ENCODE peak calls at places on chromosomes 13 and 19, in eight cellular contexts. W, N, S, F, C, Z, U and T are unnamed samples.

GRCh38 chr13:34358811-34359513 is 541.0 kb downstream of the RFC3 start:
- DNase-seq in W (no peak), N (no peak), S (no peak), F (no peak), C (peak; percentile 86), Z (no peak), U (peak; percentile 83), T (no peak)

GRCh38 chr13:110426745-110427144 is 119.7 kb downstream of the COL4A2 start:
- DNase-seq in W (no peak), N (no peak), S (no peak), F (no peak), C (no peak), Z (no peak), U (no peak), T (no peak)

GRCh38 chr13:50574731-50575130 is 268.8 kb downstream of the DLEU7 start:
- DNase-seq in W (no peak), N (no peak), S (no peak), F (no peak), C (peak; percentile 75), Z (no peak), U (no peak), T (no peak)

GRCh38 chr13:77509221-77509620 is 26.3 kb upstream of the SCEL start:
- DNase-seq in W (no peak), N (no peak), S (no peak), F (no peak), C (peak; percentile 43), Z (no peak), U (peak; percentile 58), T (no peak)

GRCh38 chr13:113393572-113394503 is 29.9 kb upstream of the GRTP1 start:
- DNase-seq in W (peak; percentile 94), N (peak; percentile 79), S (peak; percentile 92), F (peak; percentile 84), C (peak; percentile 93), Z (no peak), U (peak; percentile 77), T (peak; percentile 94)

GRCh38 chr13:113113846-113114271 is 8.3 kb downstream of the F7 start:
- DNase-seq in W (no peak), N (no peak), S (no peak), F (no peak), C (no peak), Z (no peak), U (no peak), T (no peak)

GRCh38 chr13:73957889-73958288 is 176.3 kb downstream of the KLF12 start:
- DNase-seq in W (no peak), N (no peak), S (no peak), F (no peak), C (no peak), Z (no peak), U (no peak), T (no peak)

GRCh38 chr13:76715621-76716020 is 170.6 kb downstream of the KCTD12 start:
- DNase-seq in W (peak; percentile 44), N (no peak), S (no peak), F (no peak), C (peak; percentile 40), Z (no peak), U (no peak), T (peak; percentile 24)

GRCh38 chr19:4633140-4633967 is 6.0 kb upstream of the TNFAIP8L1 start:
- DNase-seq in W (peak; percentile 70), N (peak; percentile 60), S (peak; percentile 68), F (peak; percentile 57), C (peak; percentile 68), Z (peak; percentile 73), U (peak; percentile 81), T (peak; percentile 79)

GRCh38 chr13:45021250-45021649 is 31.9 kb downstream of the GPALPP1 start:
- DNase-seq in W (no peak), N (no peak), S (no peak), F (no peak), C (no peak), Z (no peak), U (no peak), T (no peak)

DNA sequence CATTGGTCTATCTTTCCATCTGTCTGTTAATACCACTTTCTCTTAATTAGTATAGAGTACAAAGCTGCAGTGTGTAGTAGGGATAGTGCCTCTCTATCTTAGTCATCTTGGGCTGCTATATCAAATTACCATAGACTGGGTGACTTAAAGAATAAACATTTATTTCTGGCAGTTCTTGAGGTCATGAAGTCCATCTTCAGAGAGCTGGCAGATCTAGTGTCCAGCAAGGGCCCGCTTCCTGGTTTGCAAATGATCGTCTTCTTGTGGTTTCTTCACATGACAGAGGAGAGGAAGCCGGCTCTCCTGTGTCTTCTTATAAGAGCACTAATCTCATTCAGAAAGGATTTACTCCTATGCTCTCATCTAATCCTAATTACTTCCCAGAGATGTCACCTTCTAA is 6.1 kb downstream of the ZNF700 start:
- DNase-seq in W (no peak), N (no peak), S (no peak), F (no peak), C (no peak), Z (no peak), U (no peak), T (no peak)
- TF ChIP-seq EZH2phosphoT487 in W (no peak), N (no peak), S (no peak), F (no peak), C (no peak), Z (no peak), U (no peak), T (no peak)

GRCh38 chr19:31147234-31147633 is 202.0 kb downstream of the TSHZ3 start:
- DNase-seq in W (no peak), N (no peak), S (no peak), F (no peak), C (no peak), Z (no peak), U (no peak), T (no peak)

GRCh38 chr19:31148671-31149070 is 200.6 kb downstream of the TSHZ3 start:
- DNase-seq in W (no peak), N (no peak), S (no peak), F (no peak), C (no peak), Z (no peak), U (no peak), T (no peak)

GRCh38 chr19:31145021-31145420 is 204.2 kb downstream of the TSHZ3 start:
- DNase-seq in W (no peak), N (no peak), S (no peak), F (no peak), C (no peak), Z (no peak), U (no peak), T (no peak)

GRCh38 chr19:31145909-31146453 is 203.3 kb downstream of the TSHZ3 start:
- DNase-seq in W (no peak), N (no peak), S (no peak), F (no peak), C (no peak), Z (no peak), U (no peak), T (no peak)

GRCh38 chr19:31146546-31147183 is 202.6 kb downstream of the TSHZ3 start:
- DNase-seq in W (no peak), N (no peak), S (no peak), F (no peak), C (peak; percentile 72), Z (no peak), U (no peak), T (peak; percentile 36)
- TF ChIP-seq EZH2phosphoT487 in W (no peak), N (no peak), S (no peak), F (no peak), C (no peak), Z (no peak), U (no peak), T (no peak)

GRCh38 chr19:543912-544608 is at the start of gene GZMM:
- DNase-seq in W (no peak), N (no peak), S (no peak), F (no peak), C (no peak), Z (no peak), U (no peak), T (no peak)
- TF ChIP-seq EZH2phosphoT487 in W (no peak), N (no peak), S (no peak), F (no peak), C (no peak), Z (no peak), U (no peak), T (no peak)

GRCh38 chr19:44602071-44602470 is 11.3 kb upstream of the IGSF23 start:
- DNase-seq in W (no peak), N (no peak), S (peak; percentile 62), F (no peak), C (no peak), Z (no peak), U (no peak), T (no peak)

GRCh38 chr19:44605547-44605946 is 7.8 kb upstream of the IGSF23 start:
- DNase-seq in W (no peak), N (no peak), S (no peak), F (no peak), C (no peak), Z (no peak), U (no peak), T (no peak)

GRCh38 chr19:44607049-44607448 is 6.3 kb upstream of the IGSF23 start:
- DNase-seq in W (no peak), N (no peak), S (no peak), F (no peak), C (peak; percentile 57), Z (no peak), U (peak; percentile 82), T (no peak)

GRCh38 chr19:44603201-44603945 is 10.0 kb upstream of the IGSF23 start:
- DNase-seq in W (no peak), N (no peak), S (no peak), F (no peak), C (peak; percentile 95), Z (no peak), U (peak; percentile 48), T (no peak)

DNA sequence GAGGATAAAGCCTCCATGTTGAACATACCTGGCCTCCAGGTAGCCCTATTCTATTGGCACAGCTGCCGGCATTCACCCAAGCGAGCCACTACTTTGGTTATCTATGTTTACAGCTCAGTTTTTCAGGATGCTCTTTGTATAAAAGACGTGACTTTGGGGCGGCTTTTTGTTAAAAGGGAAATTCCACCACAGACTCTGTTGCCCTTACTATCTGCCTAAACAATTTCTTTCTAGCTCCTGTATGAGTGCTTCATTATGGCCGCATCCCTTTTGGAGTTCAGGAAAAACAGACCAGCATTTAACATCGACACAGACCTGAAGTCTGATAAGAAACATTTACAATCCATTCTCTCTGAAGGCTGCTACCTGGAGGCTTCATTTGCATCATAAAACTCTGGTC is 9.1 kb upstream of the IGSF23 start:
- DNase-seq in W (no peak), N (no peak), S (no peak), F (no peak), C (no peak), Z (no peak), U (no peak), T (no peak)
- TF ChIP-seq EZH2phosphoT487 in W (no peak), N (no peak), S (no peak), F (no peak), C (no peak), Z (no peak), U (no peak), T (no peak)

DNA sequence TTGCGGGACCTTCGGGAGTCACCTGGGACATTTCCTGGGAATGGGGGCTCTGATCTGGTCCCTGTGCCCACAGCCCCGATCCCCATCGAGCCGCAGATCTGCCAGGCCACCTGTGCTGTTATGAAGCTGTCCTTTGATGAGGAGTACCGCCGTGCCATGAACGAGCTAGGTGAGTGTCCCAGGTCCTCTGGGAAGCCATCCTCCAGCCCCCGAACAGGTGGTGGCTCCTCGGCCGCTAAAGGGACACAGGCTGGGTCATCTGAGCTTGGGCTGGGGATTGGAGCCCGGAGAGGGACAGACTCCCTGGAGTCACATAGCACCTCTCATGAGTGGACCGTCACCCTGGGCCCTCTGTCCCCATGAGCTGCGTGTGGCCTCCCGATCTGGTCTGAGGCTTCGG is 8.0 kb downstream of the APC2 start:
- DNase-seq in W (no peak), N (no peak), S (no peak), F (no peak), C (no peak), Z (no peak), U (no peak), T (no peak)
- TF ChIP-seq EZH2phosphoT487 in W (no peak), N (no peak), S (no peak), F (no peak), C (no peak), Z (no peak), U (no peak), T (no peak)

GRCh38 chr19:35143231-35143715 is at the start of gene FXYD7:
- DNase-seq in W (peak; percentile 69), N (no peak), S (no peak), F (no peak), C (no peak), Z (peak; percentile 66), U (no peak), T (peak; percentile 64)
- TF ChIP-seq EZH2phosphoT487 in W (no peak), N (no peak), S (no peak), F (no peak), C (no peak), Z (no peak), U (no peak), T (no peak)